ENCODE peak calls at places on chromosomes 16 and 17, in ten cellular contexts. A is H7, K is skeletal muscle cell, G is aorta, W is ovary, T is BJ, J is germinal center, Q is cardiac fibroblast, N is HTR-8/SVneo, Z is posterior vena cava. U is an unnamed sample.
A peak's percentile ranks its signal among the peaks of the same experiment; 100 is the strongest.

GRCh38 chr16:21150375-21151001 is at the start of gene DNAH3:
- DNase-seq in A (no peak), K (no peak), G (no peak), W (no peak), T (no peak), J (no peak), Q (peak; percentile 27), N (no peak), Z (no peak), U (no peak)

GRCh38 chr17:43171761-43172487 is 910 bp downstream of the NBR1 start:
- DNase-seq in A (no peak), K (peak; percentile 73), G (peak; percentile 63), W (peak; percentile 38), T (peak; percentile 77), J (peak; percentile 9), Q (peak; percentile 95), N (peak; percentile 64), Z (no peak), U (no peak)

GRCh38 chr17:48577330-48577945 is 712 bp downstream of the HOXB4 start:
- DNase-seq in A (no peak), K (no peak), G (no peak), W (no peak), T (no peak), J (peak; percentile 40), Q (no peak), N (no peak), Z (no peak), U (no peak)

GRCh38 chr17:50269477-50270429 is 4.5 kb upstream of the TMEM92 start:
- DNase-seq in A (peak; percentile 83), K (no peak), G (peak; percentile 79), W (peak; percentile 81), T (no peak), J (peak; percentile 63), Q (peak; percentile 86), N (peak; percentile 78), Z (peak; percentile 90), U (peak; percentile 54)

GRCh38 chr16:85566502-85567100 is 46.5 kb upstream of the GSE1 start:
- DNase-seq in A (peak; percentile 89), K (no peak), G (no peak), W (no peak), T (no peak), J (no peak), Q (no peak), N (no peak), Z (no peak), U (no peak)

GRCh38 chr17:9402590-9403199 is 172.9 kb downstream of the STX8 start:
- DNase-seq in A (peak; percentile 57), K (no peak), G (no peak), W (no peak), T (no peak), J (peak; percentile 11), Q (peak; percentile 44), N (peak; percentile 11), Z (no peak), U (no peak)

GRCh38 chr17:82170412-82170961 is 42.2 kb downstream of the CCDC57 start:
- DNase-seq in A (peak; percentile 37), K (no peak), G (peak; percentile 88), W (no peak), T (no peak), J (no peak), Q (no peak), N (no peak), Z (no peak), U (no peak)

GRCh38 chr16:82197540-82198240 is 27.7 kb upstream of the MPHOSPH6 start:
- DNase-seq in A (no peak), K (no peak), G (no peak), W (no peak), T (no peak), J (no peak), Q (peak; percentile 67), N (no peak), Z (no peak), U (no peak)

GRCh38 chr16:20409398-20410152 is at the start of gene ACSM5:
- DNase-seq in A (peak; percentile 36), K (no peak), G (peak; percentile 82), W (no peak), T (no peak), J (no peak), Q (peak; percentile 62), N (no peak), Z (peak; percentile 80), U (no peak)

GRCh38 chr16:86270696-86271095 is 239.6 kb upstream of the FOXF1 start:
- DNase-seq in A (no peak), K (no peak), G (no peak), W (no peak), T (no peak), J (no peak), Q (no peak), N (no peak), Z (no peak), U (no peak)

GRCh38 chr16:57113042-57113453 is 20.7 kb downstream of the CPNE2 start:
- DNase-seq in A (no peak), K (no peak), G (no peak), W (no peak), T (no peak), J (no peak), Q (peak; percentile 46), N (no peak), Z (no peak), U (no peak)

GRCh38 chr16:11561856-11562255 is 24.9 kb downstream of the LITAF start:
- DNase-seq in A (no peak), K (no peak), G (no peak), W (no peak), T (no peak), J (no peak), Q (no peak), N (no peak), Z (no peak), U (no peak)

GRCh38 chr17:29084476-29085148 is 41.7 kb downstream of the PIPOX start:
- DNase-seq in A (peak; percentile 79), K (no peak), G (no peak), W (no peak), T (no peak), J (no peak), Q (no peak), N (no peak), Z (no peak), U (no peak)

GRCh38 chr16:67927131-67927941 is 4.3 kb downstream of the CTRL start:
- DNase-seq in A (no peak), K (no peak), G (no peak), W (no peak), T (no peak), J (no peak), Q (no peak), N (no peak), Z (no peak), U (peak; percentile 10)

GRCh38 chr16:81616321-81617020 is 162.6 kb upstream of the PLCG2 start:
- DNase-seq in A (peak; percentile 85), K (no peak), G (peak; percentile 85), W (peak; percentile 51), T (no peak), J (peak; percentile 82), Q (peak; percentile 88), N (no peak), Z (no peak), U (peak; percentile 79)

GRCh38 chr17:58786586-58787295 is 31.1 kb downstream of the PPM1E start:
- DNase-seq in A (no peak), K (peak; percentile 57), G (no peak), W (no peak), T (peak; percentile 31), J (no peak), Q (peak; percentile 85), N (peak; percentile 34), Z (no peak), U (no peak)

GRCh38 chr16:4321286-4322120 is 5.6 kb downstream of the GLIS2 start:
- DNase-seq in A (no peak), K (no peak), G (peak; percentile 48), W (peak; percentile 50), T (no peak), J (no peak), Q (no peak), N (no peak), Z (no peak), U (no peak)

GRCh38 chr17:79969906-79970305 is 65.8 kb downstream of the TBC1D16 start:
- DNase-seq in A (no peak), K (no peak), G (no peak), W (no peak), T (no peak), J (no peak), Q (no peak), N (no peak), Z (no peak), U (no peak)

GRCh38 chr17:19354123-19354522 is 8.4 kb downstream of the B9D1 start:
- DNase-seq in A (no peak), K (peak; percentile 60), G (peak; percentile 36), W (no peak), T (peak; percentile 76), J (no peak), Q (peak; percentile 85), N (peak; percentile 97), Z (no peak), U (no peak)

GRCh38 chr16:3740934-3741333 is 23.6 kb upstream of the TRAP1 start:
- DNase-seq in A (no peak), K (no peak), G (no peak), W (no peak), T (no peak), J (no peak), Q (no peak), N (no peak), Z (peak; percentile 45), U (no peak)

GRCh38 chr16:5584100-5584499 is 486.5 kb upstream of the EEF2KMT start:
- DNase-seq in A (no peak), K (no peak), G (no peak), W (no peak), T (no peak), J (no peak), Q (no peak), N (no peak), Z (no peak), U (no peak)

GRCh38 chr17:82737981-82738877 is 2.8 kb downstream of the FN3K start:
- DNase-seq in A (peak; percentile 32), K (no peak), G (peak; percentile 42), W (peak; percentile 77), T (no peak), J (no peak), Q (peak; percentile 66), N (no peak), Z (no peak), U (no peak)

GRCh38 chr16:29926675-29927522 is 873 bp upstream of the KCTD13 start:
- DNase-seq in A (peak; percentile 47), K (no peak), G (peak; percentile 54), W (peak; percentile 47), T (no peak), J (no peak), Q (no peak), N (no peak), Z (no peak), U (no peak)

GRCh38 chr17:60248618-60249516 is 99.1 kb downstream of the CA4 start:
- DNase-seq in A (no peak), K (no peak), G (no peak), W (no peak), T (no peak), J (no peak), Q (no peak), N (no peak), Z (no peak), U (no peak)

GRCh38 chr17:46868689-46869187 is 17.4 kb downstream of the WNT9B start:
- DNase-seq in A (no peak), K (no peak), G (no peak), W (no peak), T (no peak), J (no peak), Q (no peak), N (peak; percentile 33), Z (no peak), U (no peak)